ENCODE peak calls at places on chromosomes 16 and 17, in seven cellular contexts. One of them, this sample, is unnamed.

GRCh38 chr16:68492501-68493411 is 44.4 kb upstream of the SMPD3 start:
- DNase-seq in ACHN: no peak
- DNase-seq in NCI-H510A treated with DMSO at 0.1 percent for 48 hours: no peak
- DNase-seq in small intestine: peak
- DNase-seq in HCEC 1CT: no peak
- DNase-seq in ascending aorta: no peak
- DNase-seq in AG09309: no peak
- DNase-seq in this sample: no peak

GRCh38 chr17:72634621-72635020 is 457.9 kb downstream of the SLC39A11 start:
- DNase-seq in NCI-H510A treated with DMSO at 0.1 percent for 48 hours: no peak
- DNase-seq in AG09309: no peak
- DNase-seq in small intestine: peak
- DNase-seq in ascending aorta: no peak
- DNase-seq in HCEC 1CT: no peak
- DNase-seq in ACHN: no peak
- DNase-seq in this sample: no peak

GRCh38 chr16:85774811-85775210 is 23.9 kb upstream of the C16orf74 start:
- DNase-seq in NCI-H510A treated with DMSO at 0.1 percent for 48 hours: no peak
- DNase-seq in AG09309: no peak
- DNase-seq in HCEC 1CT: no peak
- DNase-seq in ascending aorta: no peak
- DNase-seq in small intestine: no peak
- DNase-seq in ACHN: no peak
- DNase-seq in this sample: no peak

GRCh38 chr17:50056961-50057330 is 1.0 kb downstream of the ITGA3 start:
- DNase-seq in small intestine: peak
- DNase-seq in HCEC 1CT: peak
- DNase-seq in ACHN: peak
- DNase-seq in ascending aorta: no peak
- DNase-seq in AG09309: no peak
- DNase-seq in NCI-H510A treated with DMSO at 0.1 percent for 48 hours: peak
- DNase-seq in this sample: peak

GRCh38 chr17:7007143-7007542 is 5.3 kb upstream of the RNASEK start:
- DNase-seq in AG09309: no peak
- DNase-seq in HCEC 1CT: no peak
- DNase-seq in ACHN: no peak
- DNase-seq in ascending aorta: no peak
- DNase-seq in small intestine: no peak
- DNase-seq in NCI-H510A treated with DMSO at 0.1 percent for 48 hours: no peak
- DNase-seq in this sample: no peak

GRCh38 chr17:50640701-50641338 is 6.1 kb downstream of the ABCC3 start:
- DNase-seq in small intestine: peak
- DNase-seq in HCEC 1CT: peak
- DNase-seq in ACHN: no peak
- DNase-seq in AG09309: no peak
- DNase-seq in ascending aorta: no peak
- DNase-seq in NCI-H510A treated with DMSO at 0.1 percent for 48 hours: no peak
- DNase-seq in this sample: peak

GRCh38 chr16:67302882-67303434 is 23.6 kb downstream of the KCTD19 start:
- DNase-seq in small intestine: no peak
- DNase-seq in AG09309: no peak
- DNase-seq in ascending aorta: no peak
- DNase-seq in NCI-H510A treated with DMSO at 0.1 percent for 48 hours: peak
- DNase-seq in HCEC 1CT: no peak
- DNase-seq in ACHN: no peak
- DNase-seq in this sample: no peak

GRCh38 chr17:82898976-82899514 is 59.2 kb upstream of the ZNF750 start:
- DNase-seq in ACHN: no peak
- DNase-seq in HCEC 1CT: no peak
- DNase-seq in NCI-H510A treated with DMSO at 0.1 percent for 48 hours: no peak
- DNase-seq in small intestine: no peak
- DNase-seq in ascending aorta: no peak
- DNase-seq in AG09309: no peak
- DNase-seq in this sample: no peak

GRCh38 chr17:35460354-35460851 is 11.8 kb upstream of the SLFN13 start:
- DNase-seq in small intestine: peak
- DNase-seq in HCEC 1CT: no peak
- DNase-seq in AG09309: no peak
- DNase-seq in NCI-H510A treated with DMSO at 0.1 percent for 48 hours: peak
- DNase-seq in ACHN: peak
- DNase-seq in ascending aorta: no peak
- DNase-seq in this sample: no peak

GRCh38 chr17:29591737-29592624 is 951 bp upstream of the ANKRD13B start:
- DNase-seq in NCI-H510A treated with DMSO at 0.1 percent for 48 hours: peak
- DNase-seq in AG09309: no peak
- DNase-seq in small intestine: peak
- DNase-seq in ascending aorta: no peak
- DNase-seq in ACHN: peak
- DNase-seq in HCEC 1CT: peak
- DNase-seq in this sample: peak

GRCh38 chr16:67177743-67178699 is 5.7 kb downstream of the MATCAP1 start:
- DNase-seq in ACHN: peak
- DNase-seq in small intestine: peak
- DNase-seq in NCI-H510A treated with DMSO at 0.1 percent for 48 hours: peak
- DNase-seq in ascending aorta: no peak
- DNase-seq in AG09309: no peak
- DNase-seq in HCEC 1CT: no peak
- DNase-seq in this sample: peak

GRCh38 chr16:10521681-10522274 is 58.6 kb downstream of the EMP2 start:
- DNase-seq in HCEC 1CT: peak
- DNase-seq in ACHN: peak
- DNase-seq in AG09309: no peak
- DNase-seq in ascending aorta: no peak
- DNase-seq in small intestine: peak
- DNase-seq in NCI-H510A treated with DMSO at 0.1 percent for 48 hours: peak
- DNase-seq in this sample: peak

GRCh38 chr17:42153919-42154491 is 784 bp downstream of the RAB5C start:
- DNase-seq in NCI-H510A treated with DMSO at 0.1 percent for 48 hours: no peak
- DNase-seq in AG09309: no peak
- DNase-seq in ACHN: peak
- DNase-seq in HCEC 1CT: no peak
- DNase-seq in small intestine: peak
- DNase-seq in ascending aorta: no peak
- DNase-seq in this sample: peak

GRCh38 chr16:1759511-1759910 is 11.8 kb downstream of the NME3 start:
- DNase-seq in AG09309: no peak
- DNase-seq in ascending aorta: no peak
- DNase-seq in NCI-H510A treated with DMSO at 0.1 percent for 48 hours: no peak
- DNase-seq in small intestine: no peak
- DNase-seq in HCEC 1CT: no peak
- DNase-seq in ACHN: no peak
- DNase-seq in this sample: no peak

GRCh38 chr17:14918540-14918939 is 346.6 kb downstream of the PMP22 start:
- DNase-seq in NCI-H510A treated with DMSO at 0.1 percent for 48 hours: no peak
- DNase-seq in HCEC 1CT: no peak
- DNase-seq in ACHN: no peak
- DNase-seq in ascending aorta: no peak
- DNase-seq in small intestine: no peak
- DNase-seq in AG09309: no peak
- DNase-seq in this sample: peak

GRCh38 chr16:84710686-84711085 is 10.9 kb downstream of the USP10 start:
- DNase-seq in NCI-H510A treated with DMSO at 0.1 percent for 48 hours: no peak
- DNase-seq in small intestine: no peak
- DNase-seq in AG09309: no peak
- DNase-seq in HCEC 1CT: no peak
- DNase-seq in ACHN: no peak
- DNase-seq in ascending aorta: no peak
- DNase-seq in this sample: no peak

GRCh38 chr16:11681977-11682654 is 13.9 kb downstream of the SNN start:
- DNase-seq in NCI-H510A treated with DMSO at 0.1 percent for 48 hours: no peak
- DNase-seq in small intestine: peak
- DNase-seq in AG09309: no peak
- DNase-seq in ACHN: no peak
- DNase-seq in ascending aorta: peak
- DNase-seq in HCEC 1CT: no peak
- DNase-seq in this sample: no peak